ENCODE peak calls at places on chromosomes 7 and 10, in seven cellular contexts. S, O, G, H, Q, C and Y are unnamed samples.

GRCh38 chr10:73584737-73585136 is 6.4 kb downstream of the USP54 start:
- DNase-seq in S (no peak), O (peak; percentile 73), G (no peak), H (no peak), Q (no peak), C (no peak), Y (no peak)

GRCh38 chr7:862157-862556 is 14.2 kb upstream of the GET4 start:
- DNase-seq in S (no peak), O (no peak), G (no peak), H (no peak), Q (no peak), C (no peak), Y (no peak)

GRCh38 chr10:93954726-93955363 is 38.9 kb upstream of the PLCE1 start:
- DNase-seq in S (no peak), O (peak; percentile 77), G (no peak), H (no peak), Q (no peak), C (no peak), Y (no peak)

GRCh38 chr10:124283215-124284046 is 135.3 kb downstream of the OAT start:
- DNase-seq in S (no peak), O (no peak), G (peak; percentile 47), H (no peak), Q (no peak), C (no peak), Y (no peak)

GRCh38 chr7:138442822-138443221 is 17.2 kb upstream of the TRIM24 start:
- DNase-seq in S (no peak), O (no peak), G (no peak), H (no peak), Q (no peak), C (no peak), Y (no peak)

GRCh38 chr10:15228426-15228825 is 59.9 kb upstream of the NMT2 start:
- DNase-seq in S (no peak), O (no peak), G (no peak), H (no peak), Q (no peak), C (no peak), Y (no peak)

GRCh38 chr10:114343623-114344306 is 60.5 kb downstream of the AFAP1L2 start:
- DNase-seq in S (no peak), O (no peak), G (no peak), H (no peak), Q (no peak), C (no peak), Y (no peak)

GRCh38 chr10:91511549-91512330 is 101.6 kb downstream of the HECTD2 start:
- DNase-seq in S (no peak), O (peak; percentile 83), G (no peak), H (no peak), Q (no peak), C (no peak), Y (no peak)

GRCh38 chr10:60390224-60390626 is 550 bp upstream of the ANK3 start:
- DNase-seq in S (no peak), O (peak; percentile 80), G (no peak), H (no peak), Q (no peak), C (no peak), Y (no peak)

GRCh38 chr10:29761916-29762315 is 127.1 kb upstream of the SVIL start:
- DNase-seq in S (no peak), O (no peak), G (no peak), H (no peak), Q (no peak), C (no peak), Y (peak; percentile 4)

GRCh38 chr7:112624416-112624815 is 143.6 kb downstream of the LSMEM1 start:
- DNase-seq in S (no peak), O (no peak), G (no peak), H (no peak), Q (no peak), C (no peak), Y (no peak)

GRCh38 chr7:154339169-154339568 is 287.0 kb downstream of the DPP6 start:
- DNase-seq in S (no peak), O (no peak), G (no peak), H (no peak), Q (no peak), C (no peak), Y (no peak)

GRCh38 chr10:26725837-26726727 is 28.6 kb downstream of the PDSS1 start:
- DNase-seq in S (peak; percentile 49), O (peak; percentile 69), G (peak; percentile 83), H (peak; percentile 51), Q (no peak), C (peak; percentile 45), Y (no peak)

GRCh38 chr10:112307631-112308502 is 24.7 kb downstream of the TECTB start:
- DNase-seq in S (peak; percentile 72), O (peak; percentile 58), G (no peak), H (no peak), Q (no peak), C (no peak), Y (no peak)

GRCh38 chr10:46226900-46227558 is 59.8 kb upstream of the ANTXRL start:
- DNase-seq in S (no peak), O (no peak), G (peak; percentile 41), H (no peak), Q (no peak), C (no peak), Y (peak; percentile 55)

GRCh38 chr7:46900312-46901263 is 681.3 kb downstream of the TNS3 start:
- DNase-seq in S (no peak), O (no peak), G (no peak), H (peak; percentile 21), Q (no peak), C (peak; percentile 60), Y (no peak)

GRCh38 chr10:812787-813186 is 118.7 kb downstream of the LARP4B start:
- DNase-seq in S (no peak), O (no peak), G (no peak), H (no peak), Q (no peak), C (no peak), Y (no peak)

GRCh38 chr7:2523941-2524807 is 4.6 kb downstream of the LFNG start:
- DNase-seq in S (peak; percentile 62), O (peak; percentile 52), G (peak; percentile 86), H (peak; percentile 84), Q (no peak), C (peak; percentile 87), Y (peak; percentile 85)

GRCh38 chr10:116457480-116457879 is 29.8 kb downstream of the PNLIPRP3 start:
- DNase-seq in S (no peak), O (no peak), G (no peak), H (no peak), Q (no peak), C (no peak), Y (no peak)

GRCh38 chr7:50644586-50644985 is 79.4 kb upstream of the DDC start:
- DNase-seq in S (no peak), O (no peak), G (no peak), H (no peak), Q (no peak), C (no peak), Y (no peak)

GRCh38 chr10:124824507-124824906 is 22.9 kb downstream of the ABRAXAS2 start:
- DNase-seq in S (no peak), O (no peak), G (no peak), H (no peak), Q (no peak), C (no peak), Y (no peak)

GRCh38 chr7:26843696-26844095 is 20.7 kb downstream of the SKAP2 start:
- DNase-seq in S (no peak), O (peak; percentile 49), G (no peak), H (no peak), Q (no peak), C (no peak), Y (no peak)

GRCh38 chr7:33764752-33765451 is 140.4 kb upstream of the BMPER start:
- DNase-seq in S (no peak), O (peak; percentile 91), G (no peak), H (no peak), Q (no peak), C (no peak), Y (no peak)

GRCh38 chr10:128036746-128037542 is 89.3 kb downstream of the MKI67 start:
- DNase-seq in S (no peak), O (peak; percentile 55), G (peak; percentile 70), H (no peak), Q (no peak), C (no peak), Y (no peak)

GRCh38 chr10:79333513-79333912 is 13.8 kb upstream of the PPIF start:
- DNase-seq in S (no peak), O (peak; percentile 79), G (no peak), H (no peak), Q (no peak), C (no peak), Y (no peak)

GRCh38 chr7:158145370-158145769 is 442.3 kb downstream of the PTPRN2 start:
- DNase-seq in S (no peak), O (no peak), G (no peak), H (no peak), Q (no peak), C (no peak), Y (no peak)
- H3K4me3 ChIP-seq in S (no peak overlapping the region), O (no peak overlapping the region), G (no peak overlapping the region), H (no peak overlapping the region), Q (no peak overlapping the region), C (no peak overlapping the region), Y (no peak overlapping the region)

GRCh38 chr10:2839081-2839725 is 228.1 kb upstream of the PFKP start:
- DNase-seq in S (peak; percentile 58), O (peak; percentile 7), G (no peak), H (peak; percentile 18), Q (no peak), C (peak; percentile 9), Y (no peak)
- TF ChIP-seq CTCF in S (peak; percentile 16), O (peak; percentile 41), G (peak; percentile 30), H (peak; percentile 60), Q (no peak), C (no peak), Y (no peak)

GRCh38 chr10:92758594-92758993 is 68.8 kb downstream of the HHEX start:
- DNase-seq in S (no peak), O (no peak), G (no peak), H (no peak), Q (no peak), C (no peak), Y (no peak)

GRCh38 chr10:92757066-92757716 is 67.4 kb downstream of the HHEX start:
- DNase-seq in S (peak; percentile 98), O (peak; percentile 54), G (peak; percentile 92), H (peak; percentile 79), Q (peak; percentile 82), C (peak; percentile 86), Y (peak; percentile 90)

GRCh38 chr10:92756233-92757065 is 66.7 kb downstream of the HHEX start:
- DNase-seq in S (peak; percentile 47), O (no peak), G (no peak), H (no peak), Q (no peak), C (peak; percentile 11), Y (no peak)

GRCh38 chr10:92755725-92756124 is 66.0 kb downstream of the HHEX start:
- DNase-seq in S (no peak), O (no peak), G (no peak), H (no peak), Q (no peak), C (no peak), Y (no peak)

GRCh38 chr10:92757720-92758119 is 68.0 kb downstream of the HHEX start:
- DNase-seq in S (no peak), O (no peak), G (no peak), H (no peak), Q (no peak), C (no peak), Y (no peak)
- H3K4me3 ChIP-seq in S (no peak overlapping the region), O (no peak overlapping the region), G (no peak overlapping the region), H (no peak overlapping the region), Q (peak overlapping the region; percentile 8), C (no peak overlapping the region), Y (no peak overlapping the region)

DNA sequence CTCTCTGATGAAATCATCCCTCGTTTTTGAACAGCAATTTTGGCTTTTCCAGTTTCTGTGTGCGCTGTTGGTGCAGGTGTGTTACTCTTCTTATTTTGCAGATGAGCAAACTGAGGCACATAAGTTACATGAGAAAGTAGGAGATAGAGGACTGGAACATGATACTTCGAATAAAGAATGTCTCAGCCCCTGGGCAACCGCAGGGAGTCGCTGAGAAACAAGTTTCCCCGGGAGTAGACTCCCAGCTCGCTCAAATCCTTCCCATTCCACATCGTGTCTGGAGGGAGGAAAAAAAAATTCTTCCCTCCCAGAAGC is 18.0 kb downstream of the MXI1 start:
- DNase-seq in S (no peak), O (no peak), G (no peak), H (no peak), Q (no peak), C (no peak), Y (no peak)
- TF ChIP-seq CTCF in S (no peak), O (peak; percentile 11), G (no peak), H (no peak), Q (no peak), C (no peak), Y (no peak)